ENCODE peak calls at places on chromosomes 4 and X, in nine cellular contexts. One of them, this sample, is unnamed.

GRCh38 chr4:115159141-115159540 is 45.7 kb upstream of the NDST4 start:
- DNase-seq in EH: peak; percentile 59
- DNase-seq in stimulated activated CD8-positive, alpha-beta memory T cell treated with anti-CD3 and anti-CD28 coated beads, Interleukin-7, amount 100 ng/mL, for 24 hours: no peak
- DNase-seq in naive thymus-derived CD4-positive, alpha-beta T cell: no peak
- DNase-seq in activated CD4-positive, alpha-beta T cell treated with anti-CD3 and anti-CD28 coated beads for 36 hours: no peak
- DNase-seq in hippocampal formation: no peak
- DNase-seq in neural crest cell: no peak
- DNase-seq in kidney glomerular epithelial cell: no peak
- DNase-seq in MM.1S: no peak
- DNase-seq in this sample: no peak

GRCh38 chr4:164931551-164932324 is 45.7 kb downstream of the TRIM61 start:
- DNase-seq in neural crest cell: no peak
- DNase-seq in naive thymus-derived CD4-positive, alpha-beta T cell: no peak
- DNase-seq in EH: peak; percentile 72
- DNase-seq in kidney glomerular epithelial cell: no peak
- DNase-seq in hippocampal formation: no peak
- DNase-seq in MM.1S: no peak
- DNase-seq in stimulated activated CD8-positive, alpha-beta memory T cell treated with anti-CD3 and anti-CD28 coated beads, Interleukin-7, amount 100 ng/mL, for 24 hours: no peak
- DNase-seq in activated CD4-positive, alpha-beta T cell treated with anti-CD3 and anti-CD28 coated beads for 36 hours: no peak
- DNase-seq in this sample: no peak

GRCh38 chrX:145405012-145405411 is 157.7 kb downstream of the SPANXN1 start:
- DNase-seq in neural crest cell: peak; percentile 31
- DNase-seq in MM.1S: peak; percentile 56
- DNase-seq in hippocampal formation: peak; percentile 17
- DNase-seq in naive thymus-derived CD4-positive, alpha-beta T cell: no peak
- DNase-seq in activated CD4-positive, alpha-beta T cell treated with anti-CD3 and anti-CD28 coated beads for 36 hours: peak; percentile 5
- DNase-seq in stimulated activated CD8-positive, alpha-beta memory T cell treated with anti-CD3 and anti-CD28 coated beads, Interleukin-7, amount 100 ng/mL, for 24 hours: no peak
- DNase-seq in kidney glomerular epithelial cell: no peak
- DNase-seq in EH: peak; percentile 1
- DNase-seq in this sample: no peak

GRCh38 chr4:2924765-2925301 is 38.4 kb downstream of the NOP14 start:
- DNase-seq in EH: no peak
- DNase-seq in naive thymus-derived CD4-positive, alpha-beta T cell: no peak
- DNase-seq in kidney glomerular epithelial cell: no peak
- DNase-seq in MM.1S: no peak
- DNase-seq in stimulated activated CD8-positive, alpha-beta memory T cell treated with anti-CD3 and anti-CD28 coated beads, Interleukin-7, amount 100 ng/mL, for 24 hours: no peak
- DNase-seq in activated CD4-positive, alpha-beta T cell treated with anti-CD3 and anti-CD28 coated beads for 36 hours: peak; percentile 1
- DNase-seq in neural crest cell: no peak
- DNase-seq in hippocampal formation: no peak
- DNase-seq in this sample: no peak

GRCh38 chrX:140091276-140091886 is 126.1 kb upstream of the CXorf66 start:
- DNase-seq in stimulated activated CD8-positive, alpha-beta memory T cell treated with anti-CD3 and anti-CD28 coated beads, Interleukin-7, amount 100 ng/mL, for 24 hours: no peak
- DNase-seq in naive thymus-derived CD4-positive, alpha-beta T cell: no peak
- DNase-seq in hippocampal formation: no peak
- DNase-seq in neural crest cell: peak; percentile 48
- DNase-seq in activated CD4-positive, alpha-beta T cell treated with anti-CD3 and anti-CD28 coated beads for 36 hours: peak; percentile 47
- DNase-seq in kidney glomerular epithelial cell: no peak
- DNase-seq in MM.1S: no peak
- DNase-seq in EH: no peak
- DNase-seq in this sample: no peak

GRCh38 chr4:105637409-105638258 is 70.9 kb downstream of the INTS12 start:
- DNase-seq in neural crest cell: no peak
- DNase-seq in MM.1S: peak; percentile 94
- DNase-seq in EH: peak; percentile 15
- DNase-seq in activated CD4-positive, alpha-beta T cell treated with anti-CD3 and anti-CD28 coated beads for 36 hours: peak; percentile 24
- DNase-seq in kidney glomerular epithelial cell: no peak
- DNase-seq in stimulated activated CD8-positive, alpha-beta memory T cell treated with anti-CD3 and anti-CD28 coated beads, Interleukin-7, amount 100 ng/mL, for 24 hours: no peak
- DNase-seq in hippocampal formation: peak; percentile 63
- DNase-seq in naive thymus-derived CD4-positive, alpha-beta T cell: peak; percentile 4
- DNase-seq in this sample: no peak

GRCh38 chrX:49172280-49172780 is 632 bp downstream of the PLP2 start:
- DNase-seq in activated CD4-positive, alpha-beta T cell treated with anti-CD3 and anti-CD28 coated beads for 36 hours: peak; percentile 85
- DNase-seq in MM.1S: peak; percentile 80
- DNase-seq in neural crest cell: no peak
- DNase-seq in stimulated activated CD8-positive, alpha-beta memory T cell treated with anti-CD3 and anti-CD28 coated beads, Interleukin-7, amount 100 ng/mL, for 24 hours: peak; percentile 43
- DNase-seq in hippocampal formation: no peak
- DNase-seq in EH: peak; percentile 63
- DNase-seq in naive thymus-derived CD4-positive, alpha-beta T cell: peak; percentile 34
- DNase-seq in kidney glomerular epithelial cell: no peak
- DNase-seq in this sample: peak; percentile 58

GRCh38 chr4:37568494-37568893 is 117.7 kb downstream of the RELL1 start:
- DNase-seq in neural crest cell: no peak
- DNase-seq in hippocampal formation: no peak
- DNase-seq in stimulated activated CD8-positive, alpha-beta memory T cell treated with anti-CD3 and anti-CD28 coated beads, Interleukin-7, amount 100 ng/mL, for 24 hours: no peak
- DNase-seq in kidney glomerular epithelial cell: no peak
- DNase-seq in activated CD4-positive, alpha-beta T cell treated with anti-CD3 and anti-CD28 coated beads for 36 hours: no peak
- DNase-seq in EH: no peak
- DNase-seq in naive thymus-derived CD4-positive, alpha-beta T cell: no peak
- DNase-seq in MM.1S: no peak
- DNase-seq in this sample: no peak

GRCh38 chrX:39731735-39732134 is 366.0 kb downstream of the BCOR start:
- DNase-seq in EH: no peak
- DNase-seq in hippocampal formation: no peak
- DNase-seq in naive thymus-derived CD4-positive, alpha-beta T cell: no peak
- DNase-seq in activated CD4-positive, alpha-beta T cell treated with anti-CD3 and anti-CD28 coated beads for 36 hours: no peak
- DNase-seq in neural crest cell: no peak
- DNase-seq in MM.1S: no peak
- DNase-seq in kidney glomerular epithelial cell: no peak
- DNase-seq in stimulated activated CD8-positive, alpha-beta memory T cell treated with anti-CD3 and anti-CD28 coated beads, Interleukin-7, amount 100 ng/mL, for 24 hours: no peak
- DNase-seq in this sample: no peak

GRCh38 chr4:113327513-113327912 is 278.1 kb downstream of the ANK2 start:
- DNase-seq in hippocampal formation: no peak
- DNase-seq in MM.1S: no peak
- DNase-seq in stimulated activated CD8-positive, alpha-beta memory T cell treated with anti-CD3 and anti-CD28 coated beads, Interleukin-7, amount 100 ng/mL, for 24 hours: no peak
- DNase-seq in naive thymus-derived CD4-positive, alpha-beta T cell: no peak
- DNase-seq in activated CD4-positive, alpha-beta T cell treated with anti-CD3 and anti-CD28 coated beads for 36 hours: no peak
- DNase-seq in kidney glomerular epithelial cell: no peak
- DNase-seq in neural crest cell: no peak
- DNase-seq in EH: peak; percentile 10
- DNase-seq in this sample: no peak

GRCh38 chrX:9865804-9866471 is 79.7 kb downstream of the SHROOM2 start:
- DNase-seq in EH: no peak
- DNase-seq in activated CD4-positive, alpha-beta T cell treated with anti-CD3 and anti-CD28 coated beads for 36 hours: no peak
- DNase-seq in naive thymus-derived CD4-positive, alpha-beta T cell: no peak
- DNase-seq in stimulated activated CD8-positive, alpha-beta memory T cell treated with anti-CD3 and anti-CD28 coated beads, Interleukin-7, amount 100 ng/mL, for 24 hours: no peak
- DNase-seq in hippocampal formation: no peak
- DNase-seq in neural crest cell: no peak
- DNase-seq in kidney glomerular epithelial cell: no peak
- DNase-seq in MM.1S: no peak
- DNase-seq in this sample: no peak

GRCh38 chr4:159242427-159242826 is 139.5 kb downstream of the RAPGEF2 start:
- DNase-seq in MM.1S: no peak
- DNase-seq in EH: no peak
- DNase-seq in naive thymus-derived CD4-positive, alpha-beta T cell: no peak
- DNase-seq in hippocampal formation: peak; percentile 54
- DNase-seq in activated CD4-positive, alpha-beta T cell treated with anti-CD3 and anti-CD28 coated beads for 36 hours: no peak
- DNase-seq in kidney glomerular epithelial cell: no peak
- DNase-seq in stimulated activated CD8-positive, alpha-beta memory T cell treated with anti-CD3 and anti-CD28 coated beads, Interleukin-7, amount 100 ng/mL, for 24 hours: no peak
- DNase-seq in neural crest cell: no peak
- DNase-seq in this sample: no peak

GRCh38 chr4:16289872-16290554 is 63.7 kb upstream of the TAPT1 start:
- DNase-seq in stimulated activated CD8-positive, alpha-beta memory T cell treated with anti-CD3 and anti-CD28 coated beads, Interleukin-7, amount 100 ng/mL, for 24 hours: no peak
- DNase-seq in MM.1S: peak; percentile 24
- DNase-seq in hippocampal formation: peak; percentile 62
- DNase-seq in kidney glomerular epithelial cell: peak; percentile 61
- DNase-seq in naive thymus-derived CD4-positive, alpha-beta T cell: peak; percentile 8
- DNase-seq in activated CD4-positive, alpha-beta T cell treated with anti-CD3 and anti-CD28 coated beads for 36 hours: no peak
- DNase-seq in EH: peak; percentile 49
- DNase-seq in neural crest cell: peak; percentile 20
- DNase-seq in this sample: no peak

GRCh38 chrX:19904778-19905367 is 17.5 kb upstream of the SH3KBP1 start:
- DNase-seq in kidney glomerular epithelial cell: no peak
- DNase-seq in MM.1S: peak; percentile 66
- DNase-seq in neural crest cell: no peak
- DNase-seq in naive thymus-derived CD4-positive, alpha-beta T cell: peak; percentile 40
- DNase-seq in activated CD4-positive, alpha-beta T cell treated with anti-CD3 and anti-CD28 coated beads for 36 hours: peak; percentile 46
- DNase-seq in stimulated activated CD8-positive, alpha-beta memory T cell treated with anti-CD3 and anti-CD28 coated beads, Interleukin-7, amount 100 ng/mL, for 24 hours: no peak
- DNase-seq in EH: peak; percentile 59
- DNase-seq in hippocampal formation: peak; percentile 32
- DNase-seq in this sample: peak; percentile 39

GRCh38 chr4:94011190-94011589 is 182.6 kb downstream of the ATOH1 start:
- DNase-seq in MM.1S: no peak
- DNase-seq in hippocampal formation: no peak
- DNase-seq in stimulated activated CD8-positive, alpha-beta memory T cell treated with anti-CD3 and anti-CD28 coated beads, Interleukin-7, amount 100 ng/mL, for 24 hours: no peak
- DNase-seq in neural crest cell: no peak
- DNase-seq in EH: no peak
- DNase-seq in naive thymus-derived CD4-positive, alpha-beta T cell: no peak
- DNase-seq in activated CD4-positive, alpha-beta T cell treated with anti-CD3 and anti-CD28 coated beads for 36 hours: no peak
- DNase-seq in kidney glomerular epithelial cell: no peak
- DNase-seq in this sample: no peak

GRCh38 chr4:176432811-176433540 is 113.2 kb downstream of the SPCS3 start:
- DNase-seq in activated CD4-positive, alpha-beta T cell treated with anti-CD3 and anti-CD28 coated beads for 36 hours: no peak
- DNase-seq in stimulated activated CD8-positive, alpha-beta memory T cell treated with anti-CD3 and anti-CD28 coated beads, Interleukin-7, amount 100 ng/mL, for 24 hours: no peak
- DNase-seq in hippocampal formation: no peak
- DNase-seq in neural crest cell: no peak
- DNase-seq in kidney glomerular epithelial cell: no peak
- DNase-seq in MM.1S: no peak
- DNase-seq in EH: no peak
- DNase-seq in naive thymus-derived CD4-positive, alpha-beta T cell: no peak
- DNase-seq in this sample: no peak

GRCh38 chr4:80731436-80731835 is 299.1 kb upstream of the BMP3 start:
- DNase-seq in MM.1S: no peak
- DNase-seq in naive thymus-derived CD4-positive, alpha-beta T cell: no peak
- DNase-seq in hippocampal formation: no peak
- DNase-seq in activated CD4-positive, alpha-beta T cell treated with anti-CD3 and anti-CD28 coated beads for 36 hours: no peak
- DNase-seq in stimulated activated CD8-positive, alpha-beta memory T cell treated with anti-CD3 and anti-CD28 coated beads, Interleukin-7, amount 100 ng/mL, for 24 hours: no peak
- DNase-seq in kidney glomerular epithelial cell: no peak
- DNase-seq in neural crest cell: no peak
- DNase-seq in EH: no peak
- DNase-seq in this sample: no peak

GRCh38 chrX:148310402-148311200 is 189.8 kb upstream of the AFF2 start:
- DNase-seq in MM.1S: peak; percentile 75
- DNase-seq in hippocampal formation: no peak
- DNase-seq in neural crest cell: no peak
- DNase-seq in EH: no peak
- DNase-seq in kidney glomerular epithelial cell: no peak
- DNase-seq in naive thymus-derived CD4-positive, alpha-beta T cell: peak; percentile 76
- DNase-seq in activated CD4-positive, alpha-beta T cell treated with anti-CD3 and anti-CD28 coated beads for 36 hours: peak; percentile 46
- DNase-seq in stimulated activated CD8-positive, alpha-beta memory T cell treated with anti-CD3 and anti-CD28 coated beads, Interleukin-7, amount 100 ng/mL, for 24 hours: no peak
- DNase-seq in this sample: no peak

GRCh38 chrX:136185409-136186022 is 38.2 kb downstream of the FHL1 start:
- DNase-seq in stimulated activated CD8-positive, alpha-beta memory T cell treated with anti-CD3 and anti-CD28 coated beads, Interleukin-7, amount 100 ng/mL, for 24 hours: no peak
- DNase-seq in activated CD4-positive, alpha-beta T cell treated with anti-CD3 and anti-CD28 coated beads for 36 hours: no peak
- DNase-seq in hippocampal formation: no peak
- DNase-seq in kidney glomerular epithelial cell: peak; percentile 43
- DNase-seq in MM.1S: no peak
- DNase-seq in neural crest cell: no peak
- DNase-seq in naive thymus-derived CD4-positive, alpha-beta T cell: no peak
- DNase-seq in EH: peak; percentile 77
- DNase-seq in this sample: no peak

GRCh38 chrX:545488-545887 is 85.1 kb upstream of the SHOX start:
- DNase-seq in MM.1S: no peak
- DNase-seq in kidney glomerular epithelial cell: no peak
- DNase-seq in EH: peak; percentile 95
- DNase-seq in hippocampal formation: no peak
- DNase-seq in neural crest cell: no peak
- DNase-seq in stimulated activated CD8-positive, alpha-beta memory T cell treated with anti-CD3 and anti-CD28 coated beads, Interleukin-7, amount 100 ng/mL, for 24 hours: no peak
- DNase-seq in naive thymus-derived CD4-positive, alpha-beta T cell: no peak
- DNase-seq in activated CD4-positive, alpha-beta T cell treated with anti-CD3 and anti-CD28 coated beads for 36 hours: no peak
- DNase-seq in this sample: no peak

GRCh38 chr4:187167126-187167525 is 443.5 kb upstream of the FAT1 start:
- DNase-seq in MM.1S: no peak
- DNase-seq in hippocampal formation: no peak
- DNase-seq in naive thymus-derived CD4-positive, alpha-beta T cell: no peak
- DNase-seq in stimulated activated CD8-positive, alpha-beta memory T cell treated with anti-CD3 and anti-CD28 coated beads, Interleukin-7, amount 100 ng/mL, for 24 hours: no peak
- DNase-seq in neural crest cell: no peak
- DNase-seq in activated CD4-positive, alpha-beta T cell treated with anti-CD3 and anti-CD28 coated beads for 36 hours: no peak
- DNase-seq in EH: no peak
- DNase-seq in kidney glomerular epithelial cell: no peak
- DNase-seq in this sample: no peak

GRCh38 chrX:9677098-9677739 is 88.4 kb downstream of the GPR143 start:
- DNase-seq in kidney glomerular epithelial cell: no peak
- DNase-seq in neural crest cell: no peak
- DNase-seq in EH: peak; percentile 46
- DNase-seq in MM.1S: peak; percentile 80
- DNase-seq in naive thymus-derived CD4-positive, alpha-beta T cell: no peak
- DNase-seq in stimulated activated CD8-positive, alpha-beta memory T cell treated with anti-CD3 and anti-CD28 coated beads, Interleukin-7, amount 100 ng/mL, for 24 hours: no peak
- DNase-seq in activated CD4-positive, alpha-beta T cell treated with anti-CD3 and anti-CD28 coated beads for 36 hours: peak; percentile 34
- DNase-seq in hippocampal formation: no peak
- DNase-seq in this sample: no peak

GRCh38 chr4:84582988-84583870 is at the start of gene CDS1:
- DNase-seq in EH: peak; percentile 7
- DNase-seq in activated CD4-positive, alpha-beta T cell treated with anti-CD3 and anti-CD28 coated beads for 36 hours: no peak
- DNase-seq in hippocampal formation: no peak
- DNase-seq in MM.1S: no peak
- DNase-seq in kidney glomerular epithelial cell: peak; percentile 58
- DNase-seq in stimulated activated CD8-positive, alpha-beta memory T cell treated with anti-CD3 and anti-CD28 coated beads, Interleukin-7, amount 100 ng/mL, for 24 hours: no peak
- DNase-seq in neural crest cell: peak; percentile 16
- DNase-seq in naive thymus-derived CD4-positive, alpha-beta T cell: no peak
- DNase-seq in this sample: no peak

GRCh38 chr4:119559044-119559647 is 69.5 kb downstream of the PDE5A start:
- DNase-seq in EH: peak; percentile 75
- DNase-seq in neural crest cell: no peak
- DNase-seq in naive thymus-derived CD4-positive, alpha-beta T cell: no peak
- DNase-seq in MM.1S: peak; percentile 57
- DNase-seq in hippocampal formation: peak; percentile 5
- DNase-seq in stimulated activated CD8-positive, alpha-beta memory T cell treated with anti-CD3 and anti-CD28 coated beads, Interleukin-7, amount 100 ng/mL, for 24 hours: no peak
- DNase-seq in kidney glomerular epithelial cell: peak; percentile 72
- DNase-seq in activated CD4-positive, alpha-beta T cell treated with anti-CD3 and anti-CD28 coated beads for 36 hours: no peak
- DNase-seq in this sample: no peak

GRCh38 chrX:78555401-78555980 is 103.6 kb downstream of the RTL3 start:
- DNase-seq in stimulated activated CD8-positive, alpha-beta memory T cell treated with anti-CD3 and anti-CD28 coated beads, Interleukin-7, amount 100 ng/mL, for 24 hours: no peak
- DNase-seq in EH: peak; percentile 3
- DNase-seq in naive thymus-derived CD4-positive, alpha-beta T cell: peak; percentile 28
- DNase-seq in activated CD4-positive, alpha-beta T cell treated with anti-CD3 and anti-CD28 coated beads for 36 hours: no peak
- DNase-seq in MM.1S: peak; percentile 27
- DNase-seq in kidney glomerular epithelial cell: peak; percentile 0
- DNase-seq in neural crest cell: no peak
- DNase-seq in hippocampal formation: no peak
- DNase-seq in this sample: no peak